ENCODE peak calls at places on chromosomes 5 and 9, in five cellular contexts. B is T-cell, K is Caki2, D is omental fat pad, R is mucosa of gallbladder. T is an unnamed sample.

GRCh38 chr5:175775416-175775815 is 96.0 kb upstream of the CPLX2 start:
- DNase-seq in R (no peak), B (no peak), D (no peak), K (no peak), T (no peak)

GRCh38 chr5:61286446-61287132 is 45.5 kb upstream of the ZSWIM6 start:
- DNase-seq in D (no peak), K (no peak), R (no peak), B (no peak), T (no peak)

GRCh38 chr5:161400583-161400982 is 145.9 kb downstream of the GABRB2 start:
- DNase-seq in R (no peak), K (no peak), D (no peak), B (no peak), T (no peak)

GRCh38 chr5:80072103-80073073 is 37.2 kb downstream of the THBS4 start:
- DNase-seq in D (no peak), B (no peak), K (no peak), R (no peak), T (no peak)

GRCh38 chr5:8538813-8539212 is 669.9 kb downstream of the MTRR start:
- DNase-seq in D (no peak), R (no peak), B (no peak), K (no peak), T (no peak)

GRCh38 chr9:131657890-131658752 is 81.8 kb downstream of the RAPGEF1 start:
- DNase-seq in B (no peak), K (peak; percentile 57), D (no peak), R (no peak), T (no peak)

GRCh38 chr9:135817951-135818717 is 89.2 kb downstream of the CAMSAP1 start:
- DNase-seq in B (no peak), D (no peak), K (no peak), R (no peak), T (no peak)

GRCh38 chr5:134177197-134178171 is 734 bp upstream of the SKP1 start:
- DNase-seq in R (peak; percentile 64), D (peak; percentile 35), K (peak; percentile 76), B (no peak), T (peak; percentile 48)

GRCh38 chr9:134536101-134536900 is 105.3 kb upstream of the COL5A1 start:
- DNase-seq in R (peak; percentile 38), B (no peak), D (no peak), K (no peak), T (no peak)

GRCh38 chr5:176771102-176771845 is 39.1 kb upstream of the UNC5A start:
- DNase-seq in R (no peak), K (no peak), B (no peak), D (no peak), T (no peak)

GRCh38 chr9:130606887-130607582 is 27.7 kb downstream of the FUBP3 start:
- DNase-seq in R (no peak), K (no peak), B (no peak), D (no peak), T (no peak)

GRCh38 chr5:102910240-102911226 is 155.4 kb downstream of the PAM start:
- DNase-seq in R (no peak), B (no peak), D (no peak), K (peak; percentile 65), T (no peak)

T was measured in thoracic aorta.